ENCODE peak calls at places on chromosomes 13 and 19, in four cellular contexts. One of them, this sample, is unnamed.

GRCh38 chr19:15452111-15453047 is 2.6 kb upstream of the WIZ start:
- DNase-seq in effector memory CD4-positive, alpha-beta T cell: peak
- DNase-seq in CD8-positive, alpha-beta T cell: no peak
- DNase-seq in mesendoderm: peak
- DNase-seq in this sample: peak

GRCh38 chr19:36488816-36489138 is 584 bp downstream of the ZNF566 start:
- DNase-seq in effector memory CD4-positive, alpha-beta T cell: no peak
- DNase-seq in mesendoderm: no peak
- DNase-seq in CD8-positive, alpha-beta T cell: no peak
- DNase-seq in this sample: no peak

GRCh38 chr13:31369213-31369612 is 169.4 kb downstream of the B3GLCT start:
- DNase-seq in effector memory CD4-positive, alpha-beta T cell: no peak
- DNase-seq in mesendoderm: no peak
- DNase-seq in CD8-positive, alpha-beta T cell: no peak
- DNase-seq in this sample: no peak

GRCh38 chr13:72255908-72256307 is 388.9 kb upstream of the DACH1 start:
- DNase-seq in CD8-positive, alpha-beta T cell: no peak
- DNase-seq in mesendoderm: peak
- DNase-seq in effector memory CD4-positive, alpha-beta T cell: no peak
- DNase-seq in this sample: peak

GRCh38 chr19:52331757-52332156 is 4.3 kb upstream of the ZNF610 start:
- DNase-seq in CD8-positive, alpha-beta T cell: no peak
- DNase-seq in mesendoderm: peak
- DNase-seq in effector memory CD4-positive, alpha-beta T cell: no peak
- DNase-seq in this sample: no peak

GRCh38 chr19:28324275-28325060 is 888.5 kb downstream of the UQCRFS1 start:
- DNase-seq in effector memory CD4-positive, alpha-beta T cell: no peak
- DNase-seq in mesendoderm: peak
- DNase-seq in CD8-positive, alpha-beta T cell: no peak
- DNase-seq in this sample: no peak

GRCh38 chr13:40813662-40814454 is 24.4 kb downstream of the SLC25A15 start:
- DNase-seq in effector memory CD4-positive, alpha-beta T cell: no peak
- DNase-seq in CD8-positive, alpha-beta T cell: no peak
- DNase-seq in mesendoderm: peak
- DNase-seq in this sample: peak

GRCh38 chr13:36332986-36333385 is 13.2 kb downstream of the SPART start:
- DNase-seq in effector memory CD4-positive, alpha-beta T cell: no peak
- DNase-seq in CD8-positive, alpha-beta T cell: no peak
- DNase-seq in mesendoderm: no peak
- DNase-seq in this sample: no peak

GRCh38 chr13:38624822-38625221 is 62.1 kb upstream of the FREM2 start:
- DNase-seq in effector memory CD4-positive, alpha-beta T cell: no peak
- DNase-seq in mesendoderm: peak
- DNase-seq in CD8-positive, alpha-beta T cell: no peak
- DNase-seq in this sample: peak

GRCh38 chr19:3700242-3701032 is at the start of gene PIP5K1C:
- DNase-seq in mesendoderm: peak
- DNase-seq in effector memory CD4-positive, alpha-beta T cell: peak
- DNase-seq in CD8-positive, alpha-beta T cell: peak
- DNase-seq in this sample: peak
- H3K4me3 ChIP-seq in mesendoderm: peak
- H3K4me3 ChIP-seq in effector memory CD4-positive, alpha-beta T cell: peak
- H3K4me3 ChIP-seq in CD8-positive, alpha-beta T cell: peak
- H3K4me3 ChIP-seq in this sample: peak

GRCh38 chr13:30108913-30109237 is 198.5 kb downstream of the KATNAL1 start:
- DNase-seq in mesendoderm: no peak
- DNase-seq in effector memory CD4-positive, alpha-beta T cell: no peak
- DNase-seq in CD8-positive, alpha-beta T cell: no peak
- DNase-seq in this sample: no peak

GRCh38 chr13:30107536-30108136 is 199.7 kb downstream of the KATNAL1 start:
- DNase-seq in CD8-positive, alpha-beta T cell: no peak
- DNase-seq in mesendoderm: peak
- DNase-seq in effector memory CD4-positive, alpha-beta T cell: no peak
- DNase-seq in this sample: no peak

GRCh38 chr13:30107126-30107525 is 200.2 kb downstream of the KATNAL1 start:
- DNase-seq in CD8-positive, alpha-beta T cell: no peak
- DNase-seq in effector memory CD4-positive, alpha-beta T cell: no peak
- DNase-seq in mesendoderm: no peak
- DNase-seq in this sample: no peak

GRCh38 chr13:30109471-30110135 is 197.7 kb downstream of the KATNAL1 start:
- DNase-seq in CD8-positive, alpha-beta T cell: no peak
- DNase-seq in mesendoderm: no peak
- DNase-seq in effector memory CD4-positive, alpha-beta T cell: no peak
- DNase-seq in this sample: no peak

DNA sequence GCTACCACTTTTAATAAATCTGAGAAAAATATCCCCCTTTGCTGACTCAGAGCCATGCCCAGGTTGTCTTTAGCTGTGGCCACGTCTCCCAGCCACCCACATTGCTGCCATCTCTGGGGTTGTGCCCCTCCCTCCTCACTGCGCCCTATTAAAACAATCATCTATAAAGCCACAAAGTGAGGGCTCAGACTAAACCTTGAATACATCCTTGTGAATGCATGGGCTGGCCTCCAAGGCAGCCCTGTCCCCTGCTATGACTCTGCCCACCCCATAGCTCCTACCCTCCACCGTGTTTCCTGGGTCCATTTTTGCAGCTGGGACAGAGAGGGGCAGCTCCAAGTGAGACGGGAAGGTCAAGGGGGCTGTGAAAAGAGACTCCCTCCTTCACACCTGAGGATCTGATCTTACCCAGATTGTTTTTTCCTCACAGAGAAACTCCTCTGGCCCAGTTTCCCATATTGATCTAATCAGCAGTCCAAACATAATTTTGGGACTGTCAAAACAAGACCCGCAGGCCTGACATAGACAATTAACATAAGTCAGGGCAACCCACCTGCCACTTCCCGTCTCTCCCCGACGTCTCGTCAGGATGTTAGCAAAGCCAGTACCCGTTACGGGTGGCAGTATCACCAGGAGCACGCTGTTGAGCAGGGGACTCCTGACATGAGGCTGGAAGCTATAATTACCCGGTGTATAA is 199.0 kb downstream of the KATNAL1 start:
- DNase-seq in mesendoderm: no peak
- DNase-seq in CD8-positive, alpha-beta T cell: no peak
- DNase-seq in effector memory CD4-positive, alpha-beta T cell: no peak
- DNase-seq in this sample: no peak
- H3K27ac ChIP-seq in mesendoderm: no peak
- H3K27ac ChIP-seq in CD8-positive, alpha-beta T cell: no peak
- H3K27ac ChIP-seq in effector memory CD4-positive, alpha-beta T cell: no peak
- H3K27ac ChIP-seq in this sample: no peak

GRCh38 chr13:47904891-47905290 is 96.2 kb downstream of the SUCLA2 start:
- DNase-seq in effector memory CD4-positive, alpha-beta T cell: no peak
- DNase-seq in mesendoderm: no peak
- DNase-seq in CD8-positive, alpha-beta T cell: no peak
- DNase-seq in this sample: no peak

GRCh38 chr13:47908200-47908902 is 92.7 kb downstream of the SUCLA2 start:
- DNase-seq in CD8-positive, alpha-beta T cell: no peak
- DNase-seq in mesendoderm: no peak
- DNase-seq in effector memory CD4-positive, alpha-beta T cell: no peak
- DNase-seq in this sample: no peak

GRCh38 chr13:47901451-47901850 is 99.6 kb downstream of the SUCLA2 start:
- DNase-seq in effector memory CD4-positive, alpha-beta T cell: no peak
- DNase-seq in CD8-positive, alpha-beta T cell: no peak
- DNase-seq in mesendoderm: peak
- DNase-seq in this sample: no peak

GRCh38 chr13:47904239-47904638 is 96.8 kb downstream of the SUCLA2 start:
- DNase-seq in effector memory CD4-positive, alpha-beta T cell: no peak
- DNase-seq in CD8-positive, alpha-beta T cell: no peak
- DNase-seq in mesendoderm: no peak
- DNase-seq in this sample: no peak

GRCh38 chr13:47903836-47904235 is 97.2 kb downstream of the SUCLA2 start:
- DNase-seq in effector memory CD4-positive, alpha-beta T cell: no peak
- DNase-seq in mesendoderm: no peak
- DNase-seq in CD8-positive, alpha-beta T cell: no peak
- DNase-seq in this sample: no peak
- H3K4me3 ChIP-seq in effector memory CD4-positive, alpha-beta T cell: no peak
- H3K4me3 ChIP-seq in mesendoderm: no peak
- H3K4me3 ChIP-seq in CD8-positive, alpha-beta T cell: no peak
- H3K4me3 ChIP-seq in this sample: no peak

GRCh38 chr13:37539176-37539575 is 59.4 kb downstream of the POSTN start:
- DNase-seq in mesendoderm: no peak
- DNase-seq in effector memory CD4-positive, alpha-beta T cell: no peak
- DNase-seq in CD8-positive, alpha-beta T cell: no peak
- DNase-seq in this sample: no peak
- H3K27ac ChIP-seq in mesendoderm: no peak
- H3K27ac ChIP-seq in effector memory CD4-positive, alpha-beta T cell: no peak
- H3K27ac ChIP-seq in CD8-positive, alpha-beta T cell: no peak
- H3K27ac ChIP-seq in this sample: no peak

DNA sequence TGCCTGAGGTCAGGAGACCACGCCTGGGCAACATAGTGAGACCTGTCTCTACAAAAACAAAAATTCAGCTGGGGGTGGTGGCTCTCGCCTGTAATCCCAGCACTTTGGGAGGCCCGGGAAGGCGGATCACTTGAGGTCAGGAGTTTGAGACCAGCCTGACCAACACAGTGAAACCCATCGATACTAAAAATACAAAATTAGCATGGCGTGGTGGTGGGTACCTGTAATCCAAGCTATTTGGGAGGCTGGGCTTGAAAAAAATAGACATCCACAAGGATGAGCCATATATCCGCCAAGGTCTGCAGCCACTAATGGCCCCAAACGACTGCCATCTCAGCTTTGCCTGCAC is 3.1 kb downstream of the RPS16 start:
- DNase-seq in mesendoderm: no peak
- DNase-seq in CD8-positive, alpha-beta T cell: no peak
- DNase-seq in effector memory CD4-positive, alpha-beta T cell: no peak
- DNase-seq in this sample: no peak
- H3K4me3 ChIP-seq in mesendoderm: no peak
- H3K4me3 ChIP-seq in CD8-positive, alpha-beta T cell: no peak
- H3K4me3 ChIP-seq in effector memory CD4-positive, alpha-beta T cell: no peak
- H3K4me3 ChIP-seq in this sample: no peak

DNA sequence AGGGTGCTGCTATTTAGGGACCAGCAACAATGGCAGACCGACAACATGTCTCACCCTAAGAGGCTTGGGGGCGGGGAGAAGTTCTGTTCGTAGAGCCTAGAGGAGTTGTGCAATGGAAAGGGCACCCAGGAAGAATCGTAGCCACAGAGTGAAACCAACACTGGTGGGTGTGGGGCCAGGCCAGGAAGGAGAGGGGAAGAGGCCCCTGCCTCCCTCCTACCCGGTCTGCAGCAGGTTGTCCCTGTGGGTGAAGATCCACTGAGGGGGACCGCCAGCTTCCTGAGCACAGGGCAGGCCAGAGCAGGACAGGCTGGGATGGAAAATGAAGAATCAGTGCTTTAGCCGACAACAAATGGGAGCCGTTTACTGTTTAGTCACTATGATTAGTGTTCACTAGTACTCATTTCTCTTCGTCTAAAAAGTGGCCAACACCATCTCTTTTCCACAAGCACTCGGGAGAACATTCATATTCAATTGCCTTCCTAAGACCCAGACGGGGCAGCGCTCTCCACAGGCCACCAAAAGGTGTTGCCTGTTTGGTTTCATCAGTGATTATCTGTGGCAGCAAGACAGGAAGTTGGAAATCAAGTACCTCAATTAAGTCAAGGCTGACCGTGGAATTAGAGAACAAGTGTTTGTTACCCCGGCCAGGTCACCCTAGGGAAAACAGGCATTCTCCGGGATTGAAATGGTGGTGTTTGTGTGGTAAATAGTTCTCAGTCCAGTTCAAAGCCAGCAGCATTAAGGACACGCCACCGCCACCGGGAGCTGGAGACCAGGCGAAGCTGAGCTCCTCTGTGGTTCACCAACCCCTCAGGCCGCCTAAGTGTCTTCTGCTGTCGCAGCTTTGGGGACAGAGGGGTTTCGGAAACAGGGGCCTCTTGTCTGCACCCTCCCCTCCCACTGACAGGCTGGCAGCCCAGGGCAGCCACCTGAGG is 1.0 kb upstream of the ATP11A start:
- DNase-seq in CD8-positive, alpha-beta T cell: peak
- DNase-seq in effector memory CD4-positive, alpha-beta T cell: peak
- DNase-seq in mesendoderm: peak
- DNase-seq in this sample: no peak
- H3K27ac ChIP-seq in CD8-positive, alpha-beta T cell: peak
- H3K27ac ChIP-seq in effector memory CD4-positive, alpha-beta T cell: peak
- H3K27ac ChIP-seq in mesendoderm: peak
- H3K27ac ChIP-seq in this sample: no peak

DNA sequence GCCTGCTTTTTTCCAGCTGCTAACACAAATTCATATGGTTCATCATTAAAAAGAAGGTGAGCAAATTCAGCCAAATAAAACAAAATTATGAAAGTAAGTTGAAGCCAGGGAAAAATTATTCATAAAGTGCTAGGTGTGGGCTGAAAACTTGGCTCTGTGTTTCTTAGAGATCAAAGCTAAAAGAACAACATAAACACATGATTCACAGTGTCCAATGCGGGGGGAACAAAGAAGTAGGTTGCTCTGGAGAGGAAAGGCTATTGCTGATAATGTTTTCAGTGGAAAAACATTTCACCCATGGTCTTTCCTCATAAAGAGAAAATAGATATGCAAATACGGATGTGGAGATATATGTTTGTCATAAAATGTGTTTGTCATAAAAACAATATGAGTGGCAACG is 1691.5 kb upstream of the SLC10A2 start:
- DNase-seq in CD8-positive, alpha-beta T cell: no peak
- DNase-seq in mesendoderm: no peak
- DNase-seq in effector memory CD4-positive, alpha-beta T cell: no peak
- DNase-seq in this sample: no peak
- H3K4me3 ChIP-seq in CD8-positive, alpha-beta T cell: no peak
- H3K4me3 ChIP-seq in mesendoderm: no peak
- H3K4me3 ChIP-seq in effector memory CD4-positive, alpha-beta T cell: no peak
- H3K4me3 ChIP-seq in this sample: no peak

GRCh38 chr19:44720945-44721344 is 22.0 kb downstream of the CEACAM16 start:
- DNase-seq in CD8-positive, alpha-beta T cell: no peak
- DNase-seq in effector memory CD4-positive, alpha-beta T cell: no peak
- DNase-seq in mesendoderm: no peak
- DNase-seq in this sample: no peak
- H3K27ac ChIP-seq in CD8-positive, alpha-beta T cell: no peak
- H3K27ac ChIP-seq in effector memory CD4-positive, alpha-beta T cell: no peak
- H3K27ac ChIP-seq in mesendoderm: no peak
- H3K27ac ChIP-seq in this sample: no peak